ENCODE peak calls at places on chromosomes 13 and 19, in seven cellular contexts. P is stimulated activated CD4-positive, alpha-beta T cell treated with anti-CD3 and anti-CD28 coated beads, Interleukin-1b, Interleukin-23, amount 100 ng/mL, for 1 hour; G is sigmoid colon; A is GOT3; I is germinal center; U is stimulated activated naive CD8-positive, alpha-beta T cell treated with anti-CD3 and anti-CD28 coated beads, Interleukin-15, Interleukin-2, amounts not matched to agents 100 U/mL and 50 U/mL, for 24 hours; H is NCI-H774. N is an unnamed sample.

GRCh38 chr19:46840157-46840942 is 10.3 kb downstream of the AP2S1 start:
- DNase-seq in P (no peak), G (peak), A (no peak), I (peak), U (peak), H (peak), N (peak)

GRCh38 chr19:8340341-8341096 is 2.5 kb downstream of the KANK3 start:
- DNase-seq in P (no peak), G (peak), A (no peak), I (no peak), U (no peak), H (no peak), N (no peak)

GRCh38 chr19:18915639-18916038 is 3.5 kb downstream of the COPE start:
- DNase-seq in P (no peak), G (no peak), A (no peak), I (peak), U (peak), H (no peak), N (no peak)

GRCh38 chr13:51277943-51278342 is 55.7 kb downstream of the FAM124A start:
- DNase-seq in P (no peak), G (peak), A (no peak), I (no peak), U (no peak), H (no peak), N (no peak)

GRCh38 chr19:33291623-33292534 is 10.5 kb downstream of the CEBPA start:
- DNase-seq in P (no peak), G (no peak), A (no peak), I (no peak), U (no peak), H (no peak), N (no peak)

GRCh38 chr13:38981096-38981495 is 9.5 kb downstream of the STOML3 start:
- DNase-seq in P (no peak), G (no peak), A (no peak), I (no peak), U (no peak), H (no peak), N (no peak)

GRCh38 chr13:31790992-31791391 is 51.7 kb downstream of the RXFP2 start:
- DNase-seq in P (no peak), G (no peak), A (no peak), I (no peak), U (no peak), H (no peak), N (no peak)

GRCh38 chr19:15469513-15470297 is 5.4 kb upstream of the RASAL3 start:
- DNase-seq in P (no peak), G (no peak), A (no peak), I (no peak), U (peak), H (no peak), N (peak)

GRCh38 chr19:48968179-48968661 is 3.1 kb downstream of the FTL start:
- DNase-seq in P (no peak), G (no peak), A (no peak), I (no peak), U (no peak), H (no peak), N (no peak)

GRCh38 chr13:67557642-67558241 is 327.6 kb upstream of the PCDH9 start:
- DNase-seq in P (no peak), G (no peak), A (no peak), I (no peak), U (no peak), H (no peak), N (no peak)

GRCh38 chr13:35475131-35475959 is 1.1 kb downstream of the MAB21L1 start:
- DNase-seq in P (no peak), G (peak), A (no peak), I (no peak), U (peak), H (no peak), N (peak)

GRCh38 chr19:54029930-54030490 is 33.7 kb downstream of the VSTM1 start:
- DNase-seq in P (no peak), G (no peak), A (peak), I (peak), U (peak), H (no peak), N (peak)

GRCh38 chr13:51093574-51093973 is 17.5 kb downstream of the C13orf42 start:
- DNase-seq in P (no peak), G (no peak), A (no peak), I (no peak), U (no peak), H (no peak), N (no peak)

GRCh38 chr19:13099073-13099999 is 3.3 kb downstream of the LYL1 start:
- DNase-seq in P (peak), G (peak), A (no peak), I (peak), U (peak), H (peak), N (no peak)